ENCODE peak calls at places on chromosomes 4 and X, in seven cellular contexts. G, F, H, T, D, Q and S are unnamed samples.
A peak's percentile ranks its signal among the peaks of the same experiment; 100 is the strongest.

GRCh38 chr4:183360161-183360919 is 38.1 kb upstream of the CLDN24 start:
- DNase-seq in G (no peak), F (no peak), H (no peak), T (no peak), D (no peak), Q (no peak), S (no peak)

GRCh38 chrX:152897216-152898144 is at the start of gene ZNF185:
- DNase-seq in G (no peak), F (peak; percentile 86), H (no peak), T (no peak), D (no peak), Q (peak; percentile 7), S (peak; percentile 55)

GRCh38 chr4:13920901-13921300 is 293.4 kb upstream of the BOD1L1 start:
- DNase-seq in G (no peak), F (no peak), H (no peak), T (no peak), D (no peak), Q (no peak), S (no peak)

GRCh38 chr4:99708551-99708950 is 50.9 kb upstream of the C4orf54 start:
- DNase-seq in G (no peak), F (no peak), H (no peak), T (no peak), D (no peak), Q (no peak), S (no peak)

GRCh38 chr4:52568351-52568750 is 90.8 kb downstream of the USP46 start:
- DNase-seq in G (no peak), F (no peak), H (no peak), T (no peak), D (no peak), Q (no peak), S (no peak)

GRCh38 chr4:168150651-168151050 is 58.3 kb downstream of the ANXA10 start:
- DNase-seq in G (no peak), F (no peak), H (no peak), T (no peak), D (no peak), Q (no peak), S (no peak)

GRCh38 chr4:151990201-151990600 is 229.4 kb upstream of the GATB start:
- DNase-seq in G (no peak), F (no peak), H (no peak), T (no peak), D (no peak), Q (no peak), S (peak; percentile 0)

GRCh38 chrX:47235691-47236103 is 2.9 kb downstream of the USP11 start:
- DNase-seq in G (no peak), F (no peak), H (no peak), T (no peak), D (no peak), Q (no peak), S (no peak)

GRCh38 chr4:21469438-21470032 is 479.0 kb downstream of the KCNIP4 start:
- DNase-seq in G (peak; percentile 18), F (no peak), H (no peak), T (no peak), D (no peak), Q (peak; percentile 22), S (peak; percentile 3)

GRCh38 chrX:47245156-47245555 is 12.3 kb downstream of the USP11 start:
- DNase-seq in G (no peak), F (no peak), H (no peak), T (no peak), D (no peak), Q (no peak), S (no peak)

GRCh38 chr4:83552924-83553323 is 17.0 kb downstream of the GPAT3 start:
- DNase-seq in G (no peak), F (no peak), H (no peak), T (no peak), D (peak; percentile 24), Q (no peak), S (no peak)

GRCh38 chrX:41666251-41666650 is 22.5 kb upstream of the GPR34 start:
- DNase-seq in G (no peak), F (no peak), H (no peak), T (no peak), D (no peak), Q (no peak), S (no peak)

GRCh38 chr4:67104145-67104544 is 441.2 kb downstream of the CENPC start:
- DNase-seq in G (no peak), F (no peak), H (no peak), T (no peak), D (no peak), Q (peak; percentile 44), S (no peak)

GRCh38 chr4:89226665-89227572 is 80.7 kb downstream of the GPRIN3 start:
- DNase-seq in G (peak; percentile 71), F (peak; percentile 75), H (peak; percentile 70), T (peak; percentile 14), D (peak; percentile 64), Q (peak; percentile 78), S (peak; percentile 88)

GRCh38 chr4:185520119-185520518 is 15.2 kb downstream of the PDLIM3 start:
- DNase-seq in G (no peak), F (no peak), H (no peak), T (no peak), D (no peak), Q (no peak), S (no peak)

GRCh38 chrX:131225078-131225477 is 64.0 kb downstream of the IGSF1 start:
- DNase-seq in G (no peak), F (no peak), H (no peak), T (no peak), D (no peak), Q (no peak), S (no peak)

GRCh38 chr4:47930971-47931804 is 16.8 kb upstream of the NFXL1 start:
- DNase-seq in G (no peak), F (no peak), H (no peak), T (no peak), D (no peak), Q (no peak), S (no peak)

GRCh38 chr4:38414410-38414809 is 249.6 kb upstream of the KLF3 start:
- DNase-seq in G (no peak), F (no peak), H (no peak), T (no peak), D (no peak), Q (no peak), S (no peak)

GRCh38 chrX:118595501-118596042 is 100.0 kb downstream of the DOCK11 start:
- DNase-seq in G (no peak), F (no peak), H (no peak), T (no peak), D (no peak), Q (peak; percentile 58), S (no peak)

GRCh38 chrX:39840141-39841126 is 257.3 kb downstream of the BCOR start:
- DNase-seq in G (no peak), F (no peak), H (no peak), T (no peak), D (no peak), Q (peak; percentile 51), S (no peak)

GRCh38 chr4:106444557-106444956 is 76.0 kb upstream of the GIMD1 start:
- DNase-seq in G (no peak), F (no peak), H (no peak), T (no peak), D (no peak), Q (no peak), S (no peak)

GRCh38 chr4:128302775-128303174 is 15.2 kb upstream of the PGRMC2 start:
- DNase-seq in G (no peak), F (no peak), H (no peak), T (no peak), D (no peak), Q (no peak), S (no peak)

GRCh38 chrX:15384304-15384703 is at the start of gene VEGFD:
- DNase-seq in G (no peak), F (no peak), H (no peak), T (no peak), D (no peak), Q (no peak), S (no peak)

GRCh38 chr4:147924604-147925412 is 192.9 kb downstream of the ARHGAP10 start:
- DNase-seq in G (no peak), F (no peak), H (no peak), T (no peak), D (no peak), Q (no peak), S (peak; percentile 48)

GRCh38 chrX:129925305-129926092 is 19.5 kb downstream of the UTP14A start:
- DNase-seq in G (peak; percentile 79), F (no peak), H (peak; percentile 62), T (no peak), D (peak; percentile 53), Q (peak; percentile 53), S (peak; percentile 71)

GRCh38 chrX:149504226-149504914 is 736 bp downstream of the IDS start:
- DNase-seq in G (no peak), F (no peak), H (peak; percentile 61), T (no peak), D (no peak), Q (peak; percentile 12), S (no peak)

GRCh38 chr4:27861381-27861787 is 1000.7 kb downstream of the STIM2 start:
- DNase-seq in G (peak; percentile 36), F (no peak), H (no peak), T (no peak), D (no peak), Q (peak; percentile 2), S (peak; percentile 6)

GRCh38 chr4:141642711-141643110 is 6.3 kb downstream of the IL15 start:
- DNase-seq in G (no peak), F (no peak), H (no peak), T (no peak), D (no peak), Q (no peak), S (no peak)

GRCh38 chr4:174172274-174172673 is 111.2 kb downstream of the FBXO8 start:
- DNase-seq in G (no peak), F (no peak), H (no peak), T (no peak), D (no peak), Q (no peak), S (no peak)

GRCh38 chrX:72712094-72712755 is 1.9 kb downstream of the PHKA1 start:
- DNase-seq in G (no peak), F (no peak), H (no peak), T (no peak), D (no peak), Q (no peak), S (no peak)

GRCh38 chrX:136395271-136395670 is 92.5 kb upstream of the BRS3 start:
- DNase-seq in G (no peak), F (no peak), H (no peak), T (no peak), D (no peak), Q (no peak), S (no peak)

GRCh38 chr4:38869511-38869910 is 1.9 kb downstream of the FAM114A1 start:
- DNase-seq in G (no peak), F (no peak), H (no peak), T (no peak), D (no peak), Q (no peak), S (no peak)

GRCh38 chr4:31461425-31461824 is 741.3 kb downstream of the PCDH7 start:
- DNase-seq in G (no peak), F (no peak), H (no peak), T (no peak), D (no peak), Q (no peak), S (no peak)